ENCODE peak calls at places on chromosome X, in nine cellular contexts. G, N, W, C, T, Z, P, D and I are unnamed samples.

GRCh38 chrX:29143356-29143755 is 556.1 kb downstream of the IL1RAPL1 start:
- DNase-seq in G (no peak), N (peak), W (no peak), C (peak), T (no peak), Z (no peak), P (no peak), D (no peak), I (no peak)

GRCh38 chrX:77749695-77750094 is 36.3 kb downstream of the ATRX start:
- DNase-seq in G (no peak), N (peak), W (peak), C (peak), T (no peak), Z (peak), P (no peak), D (no peak), I (no peak)

GRCh38 chrX:34658316-34658715 is 1.2 kb upstream of the TMEM47 start:
- DNase-seq in G (no peak), N (no peak), W (peak), C (no peak), T (no peak), Z (peak), P (no peak), D (no peak), I (no peak)

GRCh38 chrX:14673764-14674163 is 144.4 kb downstream of the GLRA2 start:
- DNase-seq in G (no peak), N (peak), W (peak), C (peak), T (peak), Z (peak), P (no peak), D (no peak), I (no peak)

GRCh38 chrX:46203115-46203514 is 342.1 kb downstream of the ZNF674 start:
- DNase-seq in G (no peak), N (no peak), W (no peak), C (no peak), T (no peak), Z (no peak), P (no peak), D (no peak), I (no peak)

GRCh38 chrX:29231800-29232199 is 644.6 kb downstream of the IL1RAPL1 start:
- DNase-seq in G (no peak), N (peak), W (no peak), C (no peak), T (no peak), Z (no peak), P (no peak), D (no peak), I (no peak)

GRCh38 chrX:140090800-140091275 is 125.5 kb upstream of the CXorf66 start:
- DNase-seq in G (no peak), N (no peak), W (no peak), C (no peak), T (no peak), Z (no peak), P (no peak), D (no peak), I (no peak)

GRCh38 chrX:55356609-55357008 is 91.9 kb upstream of the PAGE3 start:
- DNase-seq in G (no peak), N (no peak), W (no peak), C (no peak), T (no peak), Z (no peak), P (no peak), D (no peak), I (no peak)

GRCh38 chrX:70052895-70053615 is 3.3 kb upstream of the AWAT2 start:
- DNase-seq in G (no peak), N (no peak), W (no peak), C (no peak), T (no peak), Z (no peak), P (no peak), D (no peak), I (no peak)

GRCh38 chrX:85379174-85379907 is at the start of gene POF1B:
- DNase-seq in G (no peak), N (no peak), W (no peak), C (no peak), T (peak), Z (no peak), P (no peak), D (peak), I (no peak)

GRCh38 chrX:1248381-1249061 is 20.1 kb upstream of the CSF2RA start:
- DNase-seq in G (no peak), N (no peak), W (no peak), C (no peak), T (no peak), Z (no peak), P (no peak), D (no peak), I (no peak)

GRCh38 chrX:44062842-44063241 is 89.7 kb upstream of the NDP start:
- DNase-seq in G (no peak), N (peak), W (no peak), C (no peak), T (no peak), Z (no peak), P (no peak), D (no peak), I (no peak)
- H3K4me3 ChIP-seq in G (no peak), N (no peak), W (no peak), C (no peak), T (no peak), Z (no peak), P (no peak), D (no peak), I (no peak)

GRCh38 chrX:47204970-47205369 is 11.3 kb downstream of the UBA1 start:
- DNase-seq in G (no peak), N (no peak), W (no peak), C (no peak), T (no peak), Z (no peak), P (no peak), D (no peak), I (no peak)
- TF ChIP-seq CTCF in G (no peak), N (no peak), W (no peak), C (no peak), T (no peak), Z (no peak), P (no peak), D (no peak), I (no peak)

DNA sequence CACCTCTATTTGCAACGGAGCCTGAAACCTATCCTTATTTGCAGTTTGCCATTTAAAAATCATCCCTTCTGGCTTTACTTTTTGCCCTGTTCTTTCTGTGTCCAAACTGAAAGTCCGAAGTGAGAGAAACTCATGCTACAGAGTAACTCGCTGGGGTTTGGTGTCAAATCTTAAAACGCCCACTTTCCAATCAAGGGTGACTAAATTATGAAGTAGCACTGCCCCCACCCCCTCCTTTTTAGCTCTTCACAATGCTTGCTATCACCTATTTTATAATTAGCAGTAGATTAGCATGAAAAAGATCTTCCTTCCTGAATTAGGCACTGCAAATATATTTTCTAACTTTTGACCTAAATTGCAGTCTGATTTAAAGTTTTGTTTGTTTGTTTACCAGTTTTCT is 52.5 kb downstream of the VGLL1 start:
- DNase-seq in G (no peak), N (no peak), W (no peak), C (no peak), T (no peak), Z (no peak), P (no peak), D (no peak), I (no peak)
- H3K4me3 ChIP-seq in G (no peak), N (no peak), W (no peak), C (no peak), T (no peak), Z (no peak), P (no peak), D (no peak), I (no peak)

DNA sequence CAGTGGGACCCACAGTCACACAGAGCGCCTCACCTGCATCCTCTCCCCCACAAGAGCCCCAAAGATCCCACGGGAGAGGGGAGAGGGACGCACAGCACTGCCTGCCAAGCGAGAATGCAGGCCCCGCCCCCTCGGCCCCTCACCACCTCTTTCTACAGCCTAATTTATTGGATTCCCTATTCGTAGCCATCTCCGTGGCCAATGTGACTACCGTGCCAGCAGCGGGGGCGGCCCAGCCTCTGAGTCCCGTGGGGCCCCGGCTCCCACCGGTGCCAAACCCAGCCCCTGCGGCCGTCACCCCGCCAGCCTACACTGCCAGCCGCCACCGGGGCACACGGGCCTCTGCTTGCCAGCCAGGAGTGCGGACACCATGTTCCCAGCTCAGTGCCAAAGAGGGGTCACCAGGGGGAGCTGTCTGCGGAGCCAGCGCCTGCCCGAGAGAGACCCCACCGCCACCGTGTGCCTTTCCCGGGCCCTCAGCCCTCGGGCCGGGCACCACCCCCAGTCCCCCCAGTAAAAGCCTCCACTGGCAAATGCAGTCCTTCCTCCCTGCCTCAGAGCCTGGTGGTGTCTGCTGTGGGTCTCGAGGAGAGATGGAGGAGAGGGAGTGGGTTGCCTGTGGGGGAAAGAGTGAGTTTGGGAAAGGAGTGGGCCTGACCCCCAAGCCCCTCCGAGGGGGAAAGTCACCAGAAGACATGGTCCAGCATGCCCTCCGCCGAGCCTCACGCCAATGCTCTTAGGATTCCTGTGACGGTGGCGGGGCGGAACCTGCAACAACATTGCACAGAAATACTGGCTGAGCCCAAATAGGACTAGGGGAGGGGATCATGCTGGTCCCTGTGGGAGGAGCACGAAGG is 19.6 kb upstream of the PLXNB3 start:
- DNase-seq in G (no peak), N (peak), W (no peak), C (no peak), T (no peak), Z (no peak), P (no peak), D (no peak), I (no peak)
- TF ChIP-seq CTCF in G (no peak), N (peak), W (no peak), C (peak), T (peak), Z (peak), P (peak), D (no peak), I (peak)

GRCh38 chrX:9765737-9766098 is at the start of gene GPR143:
- DNase-seq in G (no peak), N (no peak), W (no peak), C (no peak), T (no peak), Z (no peak), P (no peak), D (no peak), I (no peak)
- H3K4me3 ChIP-seq in G (no peak), N (no peak), W (no peak), C (peak), T (no peak), Z (no peak), P (no peak), D (no peak), I (no peak)

GRCh38 chrX:153922932-153923857 is 2.9 kb downstream of the ARHGAP4 start:
- DNase-seq in G (peak), N (peak), W (peak), C (no peak), T (peak), Z (no peak), P (peak), D (peak), I (peak)
- TF ChIP-seq CTCF in G (peak), N (peak), W (peak), C (peak), T (peak), Z (peak), P (peak), D (peak), I (peak)

DNA sequence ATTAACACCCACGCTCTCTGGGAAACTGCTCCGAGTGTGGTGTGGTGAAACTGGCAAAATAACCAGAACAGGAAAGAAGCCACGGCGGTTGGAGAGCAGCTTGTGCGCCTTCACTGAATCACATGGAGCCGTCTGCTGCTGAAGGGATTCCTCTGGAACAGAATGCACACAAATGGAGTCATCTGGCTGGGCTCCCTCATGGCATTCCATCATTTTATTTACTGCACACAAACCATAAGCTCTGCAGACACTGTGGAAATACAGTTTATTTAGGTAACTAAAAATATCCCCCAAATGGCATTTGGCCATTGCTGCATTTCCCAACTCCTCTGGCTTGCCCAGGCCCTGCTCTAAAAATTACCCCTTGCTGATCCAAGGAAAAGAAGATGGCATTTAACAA is 187.0 kb upstream of the S100G start:
- DNase-seq in G (no peak), N (no peak), W (peak), C (peak), T (no peak), Z (peak), P (no peak), D (no peak), I (no peak)
- H3K4me3 ChIP-seq in G (no peak), N (no peak), W (peak), C (no peak), T (no peak), Z (peak), P (no peak), D (no peak), I (no peak)

DNA sequence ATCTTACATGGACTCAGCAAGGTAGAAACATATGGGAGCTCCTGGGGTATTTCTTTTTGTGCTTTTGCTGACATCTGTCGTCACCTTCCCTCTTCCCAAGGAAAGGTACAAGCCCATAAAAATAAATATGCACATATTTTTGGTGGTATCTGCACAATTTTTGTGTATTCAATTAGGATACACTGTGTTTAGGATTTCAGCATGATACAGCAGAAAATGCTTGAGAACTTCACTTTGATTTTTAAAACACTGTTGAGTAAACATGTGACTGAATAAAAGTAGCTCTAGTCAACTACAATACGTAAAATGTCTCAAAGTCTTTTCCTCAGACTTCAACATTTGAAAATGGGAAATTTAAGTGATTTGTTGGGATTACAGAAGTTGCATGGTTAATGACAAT is 99.4 kb upstream of the SPANXC start:
- DNase-seq in G (no peak), N (no peak), W (no peak), C (no peak), T (no peak), Z (no peak), P (no peak), D (no peak), I (no peak)
- TF ChIP-seq CTCF in G (no peak), N (no peak), W (no peak), C (no peak), T (no peak), Z (no peak), P (no peak), D (no peak), I (no peak)

DNA sequence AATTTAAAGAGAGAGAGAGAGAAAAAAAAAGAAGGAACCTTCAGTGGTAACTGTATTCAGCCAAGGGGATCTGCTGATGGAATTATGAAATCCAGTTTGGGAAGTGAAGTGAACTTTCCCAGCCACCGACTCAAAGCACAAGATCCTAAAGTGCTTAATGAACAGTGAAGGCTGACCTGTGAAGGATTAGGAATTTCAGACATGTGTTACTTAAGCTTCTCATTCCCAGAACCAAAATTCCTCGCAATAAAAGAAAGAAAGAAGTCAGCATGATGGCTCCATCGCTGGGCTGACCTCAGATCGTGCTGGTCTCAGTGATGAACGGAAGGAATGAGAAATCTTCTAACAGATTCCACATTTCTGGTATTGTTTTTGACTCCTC is 135.2 kb downstream of the ARSF start:
- DNase-seq in G (peak), N (no peak), W (peak), C (no peak), T (no peak), Z (peak), P (no peak), D (no peak), I (no peak)
- H3K4me3 ChIP-seq in G (no peak), N (no peak), W (peak), C (no peak), T (no peak), Z (no peak), P (no peak), D (no peak), I (no peak)

DNA sequence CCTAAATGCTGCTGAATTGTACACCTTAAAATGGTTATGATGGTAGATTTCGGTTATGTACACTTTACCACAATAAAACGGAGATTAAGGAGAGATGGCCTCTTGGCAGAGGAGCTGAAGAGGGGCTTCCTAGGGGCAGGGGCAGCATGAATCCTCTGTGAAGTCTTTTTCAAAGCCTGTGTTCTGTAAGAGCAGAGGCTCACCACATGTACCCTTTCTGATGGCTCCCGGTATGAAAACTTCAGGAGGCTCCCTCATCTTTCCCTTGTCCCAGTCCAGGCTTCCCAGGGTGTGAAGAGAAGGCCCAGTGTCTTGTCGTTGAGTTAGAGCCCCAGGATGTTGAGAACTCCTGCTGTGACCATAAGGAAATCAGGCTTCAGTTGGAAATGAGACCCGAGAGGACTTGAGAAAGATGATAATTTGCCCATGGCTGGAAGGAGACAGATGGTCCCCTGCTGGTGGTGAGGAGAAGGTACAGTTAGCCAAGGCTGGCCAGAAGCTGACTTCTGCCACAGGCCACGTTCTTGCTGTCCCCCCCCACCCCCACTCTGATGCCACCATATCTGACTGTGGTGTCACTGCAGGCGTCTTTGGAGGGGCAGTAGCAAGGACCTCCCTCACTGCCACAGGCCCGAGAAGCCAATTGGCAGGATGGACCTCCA is 31.8 kb upstream of the MTM1 start:
- DNase-seq in G (no peak), N (no peak), W (no peak), C (no peak), T (no peak), Z (no peak), P (no peak), D (no peak), I (no peak)
- TF ChIP-seq CTCF in G (no peak), N (peak), W (no peak), C (peak), T (no peak), Z (peak), P (no peak), D (no peak), I (no peak)